ENCODE peak calls at places on chromosome 14, in four cellular contexts. P is A549, U is K562, I is HepG2. N is an unnamed sample.

GRCh38 chr14:72947366-72948160 is 21.3 kb downstream of the DCAF4 start:
- DNase-seq in P (no peak), U (no peak), I (no peak), N (no peak)

GRCh38 chr14:90412058-90412457 is 15.2 kb downstream of the CALM1 start:
- DNase-seq in P (no peak), U (no peak), I (no peak), N (no peak)

GRCh38 chr14:56686416-56686815 is 106.8 kb downstream of the TMEM260 start:
- DNase-seq in P (no peak), U (no peak), I (peak; percentile 6), N (no peak)

GRCh38 chr14:23449314-23449713 is 13.9 kb upstream of the MYH7 start:
- DNase-seq in P (no peak), U (no peak), I (no peak), N (no peak)

GRCh38 chr14:21382886-21383847 is 652 bp downstream of the SUPT16H start:
- DNase-seq in P (peak; percentile 58), U (peak; percentile 56), I (peak; percentile 43), N (no peak)

GRCh38 chr14:24145700-24146621 is at the start of gene PSME2:
- DNase-seq in P (no peak), U (no peak), I (no peak), N (no peak)

GRCh38 chr14:67343601-67344230 is 15.9 kb downstream of the ATP6V1D start:
- DNase-seq in P (no peak), U (no peak), I (no peak), N (no peak)

GRCh38 chr14:75303415-75303814 is 24.8 kb downstream of the FOS start:
- DNase-seq in P (peak; percentile 82), U (peak; percentile 79), I (peak; percentile 66), N (no peak)

GRCh38 chr14:105148604-105149145 is 19.9 kb downstream of the JAG2 start:
- DNase-seq in P (no peak), U (no peak), I (no peak), N (no peak)

GRCh38 chr14:57732886-57733285 is 133.0 kb downstream of the SLC35F4 start:
- DNase-seq in P (no peak), U (no peak), I (no peak), N (no peak)

GRCh38 chr14:65336191-65336591 is 76.3 kb upstream of the FUT8 start:
- DNase-seq in P (no peak), U (no peak), I (no peak), N (no peak)

GRCh38 chr14:30214456-30215090 is 286.9 kb upstream of the PRKD1 start:
- DNase-seq in P (peak; percentile 62), U (peak; percentile 46), I (peak; percentile 75), N (peak; percentile 8)

GRCh38 chr14:95575820-95576473 is 41.1 kb downstream of the GLRX5 start:
- DNase-seq in P (no peak), U (no peak), I (no peak), N (no peak)

GRCh38 chr14:60734465-60735242 is at the start of gene MNAT1:
- DNase-seq in P (peak; percentile 90), U (peak; percentile 82), I (peak; percentile 66), N (peak; percentile 56)
- TF ChIP-seq POLR2A in P (peak; percentile 74), U (peak; percentile 90), I (peak; percentile 84), N (peak; percentile 93)

DNA sequence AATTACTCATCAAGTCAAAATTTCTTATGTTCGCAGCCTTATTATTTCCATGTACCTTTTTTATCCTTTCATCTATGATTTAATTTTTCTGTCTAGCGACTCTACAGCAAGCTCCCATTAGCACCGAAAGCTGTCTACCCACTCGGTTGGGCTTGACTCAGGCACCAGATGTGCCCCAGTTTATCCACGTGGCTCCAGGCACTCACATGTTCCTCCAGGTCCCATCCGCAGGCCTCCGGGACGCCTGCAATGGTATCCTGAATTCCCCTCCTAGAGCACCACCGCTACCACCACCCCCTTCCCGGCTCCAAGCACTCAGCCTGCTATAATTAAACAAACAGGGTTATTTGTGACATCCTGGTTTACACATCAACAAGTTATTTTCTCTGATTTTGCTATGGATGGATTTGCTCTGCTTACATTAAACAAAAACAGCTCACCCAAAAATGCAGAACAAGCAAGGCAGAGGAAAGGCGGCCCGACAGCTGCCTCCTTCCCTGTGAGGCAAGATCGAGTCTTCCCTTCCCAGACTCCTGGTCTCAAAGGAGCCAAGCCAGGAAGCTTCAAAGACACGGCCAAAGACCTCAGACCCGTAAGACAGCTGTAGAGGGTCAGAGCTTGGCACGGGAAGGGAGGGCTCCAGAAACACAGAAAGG is 253.7 kb downstream of the TTC8 start:
- DNase-seq in P (no peak), U (no peak), I (no peak), N (no peak)
- TF ChIP-seq JUNB in P (no peak), U (no peak), I (no peak), N (no peak)

GRCh38 chr14:54784657-54785056 is 118.0 kb downstream of the GCH1 start:
- DNase-seq in P (no peak), U (no peak), I (no peak), N (no peak)
- TF ChIP-seq POLR2A in P (no peak), U (no peak), I (no peak), N (no peak)

GRCh38 chr14:25400607-25401206 is 350.8 kb upstream of the STXBP6 start:
- DNase-seq in P (peak; percentile 54), U (peak; percentile 13), I (peak; percentile 70), N (no peak)
- TF ChIP-seq JUNB in P (no peak), U (no peak), I (no peak), N (no peak)

DNA sequence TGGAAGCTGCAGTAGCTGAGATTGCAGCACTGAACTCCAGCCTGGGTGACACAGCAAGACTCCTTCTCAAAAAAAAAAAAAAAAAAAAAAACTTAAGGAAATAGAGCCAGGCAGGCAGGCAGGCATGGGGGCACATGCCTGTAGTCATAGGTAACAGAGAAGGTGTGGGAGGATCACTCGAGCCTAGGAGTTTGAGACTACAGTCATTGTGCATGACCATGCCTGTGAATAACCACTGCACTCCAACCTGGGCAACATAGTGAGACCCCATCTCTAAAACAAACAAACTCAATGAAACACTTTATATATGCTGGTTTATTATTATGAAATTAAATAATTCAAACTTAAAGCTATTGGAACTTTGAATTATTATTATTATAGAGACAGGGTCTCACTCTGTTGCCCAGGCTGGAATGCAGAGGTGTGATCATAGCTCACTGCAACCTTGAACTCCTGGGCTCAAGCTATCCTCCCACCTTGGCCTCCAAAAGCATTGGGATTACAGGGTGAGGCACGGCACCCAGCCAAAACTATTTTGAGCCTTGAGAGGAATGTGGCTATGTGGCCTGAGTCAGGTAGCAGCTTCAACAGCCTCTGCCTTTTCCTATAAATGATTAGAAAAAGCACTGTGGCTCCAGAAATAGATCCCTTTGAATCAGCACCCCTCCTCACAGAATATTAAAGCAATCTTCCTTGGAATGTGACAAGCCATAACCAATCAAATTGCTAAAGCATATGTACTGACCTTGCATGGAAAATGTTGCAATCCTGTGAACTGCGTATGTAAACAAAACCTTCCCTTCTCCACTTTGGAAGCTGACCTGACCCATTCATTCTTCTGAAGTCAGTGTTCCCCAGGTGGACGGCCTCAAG is 34.7 kb upstream of the YY1 start:
- DNase-seq in P (peak; percentile 79), U (no peak), I (peak; percentile 96), N (no peak)
- TF ChIP-seq POLR2A in P (no peak), U (no peak), I (no peak), N (no peak)